ENCODE peak calls at places on chromosomes 12 and 14, in five cellular contexts. One of them, this sample, is unnamed.

GRCh38 chr12:12047682-12048081 is 23.1 kb upstream of the BCL2L14 start:
- DNase-seq in HL-60: no peak
- DNase-seq in transverse colon: no peak
- DNase-seq in K562: no peak
- DNase-seq in endothelial cell of umbilical vein: no peak
- DNase-seq in this sample: no peak

GRCh38 chr12:31865023-31865422 is 94.2 kb upstream of the RESF1 start:
- DNase-seq in HL-60: no peak
- DNase-seq in transverse colon: no peak
- DNase-seq in K562: no peak
- DNase-seq in endothelial cell of umbilical vein: no peak
- DNase-seq in this sample: no peak

GRCh38 chr12:10607885-10608458 is 5.4 kb downstream of the MAGOHB start:
- DNase-seq in HL-60: no peak
- DNase-seq in transverse colon: no peak
- DNase-seq in K562: peak
- DNase-seq in endothelial cell of umbilical vein: peak
- DNase-seq in this sample: no peak

GRCh38 chr12:79614730-79615129 is 76.0 kb downstream of the PAWR start:
- DNase-seq in HL-60: no peak
- DNase-seq in transverse colon: no peak
- DNase-seq in K562: no peak
- DNase-seq in endothelial cell of umbilical vein: no peak
- DNase-seq in this sample: no peak

GRCh38 chr12:75526655-75527511 is 15.5 kb upstream of the KRR1 start:
- DNase-seq in HL-60: no peak
- DNase-seq in transverse colon: no peak
- DNase-seq in K562: peak
- DNase-seq in endothelial cell of umbilical vein: peak
- DNase-seq in this sample: no peak

GRCh38 chr14:98226411-98226810 is 1045.6 kb downstream of the BCL11B start:
- DNase-seq in HL-60: no peak
- DNase-seq in transverse colon: no peak
- DNase-seq in K562: no peak
- DNase-seq in endothelial cell of umbilical vein: no peak
- DNase-seq in this sample: no peak

GRCh38 chr14:19878029-19878642 is 3.2 kb downstream of the OR4K2 start:
- DNase-seq in HL-60: no peak
- DNase-seq in transverse colon: no peak
- DNase-seq in K562: peak
- DNase-seq in endothelial cell of umbilical vein: no peak
- DNase-seq in this sample: no peak

GRCh38 chr14:103204852-103205540 is 81.7 kb downstream of the TNFAIP2 start:
- DNase-seq in HL-60: no peak
- DNase-seq in transverse colon: no peak
- DNase-seq in K562: peak
- DNase-seq in endothelial cell of umbilical vein: no peak
- DNase-seq in this sample: no peak

GRCh38 chr12:78271546-78271945 is 440.9 kb downstream of the NAV3 start:
- DNase-seq in HL-60: no peak
- DNase-seq in transverse colon: no peak
- DNase-seq in K562: no peak
- DNase-seq in endothelial cell of umbilical vein: no peak
- DNase-seq in this sample: no peak

GRCh38 chr14:42563313-42563712 is 956.6 kb downstream of the LRFN5 start:
- DNase-seq in HL-60: no peak
- DNase-seq in transverse colon: no peak
- DNase-seq in K562: no peak
- DNase-seq in endothelial cell of umbilical vein: no peak
- DNase-seq in this sample: no peak

GRCh38 chr12:106690569-106690968 is 83.9 kb upstream of the RIC8B start:
- DNase-seq in HL-60: no peak
- DNase-seq in transverse colon: no peak
- DNase-seq in K562: no peak
- DNase-seq in endothelial cell of umbilical vein: no peak
- DNase-seq in this sample: no peak

GRCh38 chr12:31876568-31877424 is 82.4 kb upstream of the RESF1 start:
- DNase-seq in HL-60: no peak
- DNase-seq in transverse colon: no peak
- DNase-seq in K562: no peak
- DNase-seq in endothelial cell of umbilical vein: no peak
- DNase-seq in this sample: no peak

GRCh38 chr12:98373982-98374381 is 141.4 kb upstream of the TMPO start:
- DNase-seq in HL-60: no peak
- DNase-seq in transverse colon: no peak
- DNase-seq in K562: no peak
- DNase-seq in endothelial cell of umbilical vein: no peak
- DNase-seq in this sample: no peak

GRCh38 chr12:30622509-30622908 is 73.2 kb downstream of the IPO8 start:
- DNase-seq in HL-60: no peak
- DNase-seq in transverse colon: no peak
- DNase-seq in K562: no peak
- DNase-seq in endothelial cell of umbilical vein: no peak
- DNase-seq in this sample: no peak

GRCh38 chr12:32662665-32663064 is 16.4 kb upstream of the DNM1L start:
- DNase-seq in HL-60: no peak
- DNase-seq in transverse colon: no peak
- DNase-seq in K562: no peak
- DNase-seq in endothelial cell of umbilical vein: no peak
- DNase-seq in this sample: no peak

GRCh38 chr12:130706311-130706710 is 9.8 kb downstream of the RIMBP2 start:
- DNase-seq in HL-60: no peak
- DNase-seq in transverse colon: no peak
- DNase-seq in K562: no peak
- DNase-seq in endothelial cell of umbilical vein: no peak
- DNase-seq in this sample: no peak

GRCh38 chr12:92408072-92408900 is 262.6 kb upstream of the BTG1 start:
- DNase-seq in HL-60: no peak
- DNase-seq in transverse colon: peak
- DNase-seq in K562: peak
- DNase-seq in endothelial cell of umbilical vein: peak
- DNase-seq in this sample: peak

GRCh38 chr14:99649219-99649618 is 4.3 kb downstream of the HHIPL1 start:
- DNase-seq in HL-60: no peak
- DNase-seq in transverse colon: no peak
- DNase-seq in K562: no peak
- DNase-seq in endothelial cell of umbilical vein: no peak
- DNase-seq in this sample: no peak

GRCh38 chr14:104149617-104150141 is 11.3 kb downstream of the KIF26A start:
- DNase-seq in HL-60: no peak
- DNase-seq in transverse colon: no peak
- DNase-seq in K562: no peak
- DNase-seq in endothelial cell of umbilical vein: peak
- DNase-seq in this sample: no peak

GRCh38 chr12:55682087-55682796 is 25.5 kb downstream of the ITGA7 start:
- DNase-seq in HL-60: no peak
- DNase-seq in transverse colon: no peak
- DNase-seq in K562: no peak
- DNase-seq in endothelial cell of umbilical vein: no peak
- DNase-seq in this sample: no peak

GRCh38 chr12:27285395-27285794 is 41.3 kb downstream of the STK38L start:
- DNase-seq in HL-60: no peak
- DNase-seq in transverse colon: no peak
- DNase-seq in K562: no peak
- DNase-seq in endothelial cell of umbilical vein: peak
- DNase-seq in this sample: no peak

GRCh38 chr14:105173901-105174894 is 5.6 kb upstream of the JAG2 start:
- DNase-seq in HL-60: no peak
- DNase-seq in transverse colon: peak
- DNase-seq in K562: no peak
- DNase-seq in endothelial cell of umbilical vein: peak
- DNase-seq in this sample: no peak

GRCh38 chr14:22882529-22883190 is 362 bp upstream of the REM2 start:
- DNase-seq in HL-60: no peak
- DNase-seq in transverse colon: peak
- DNase-seq in K562: peak
- DNase-seq in endothelial cell of umbilical vein: peak
- DNase-seq in this sample: peak

GRCh38 chr12:124471828-124472227 is 95.6 kb downstream of the NCOR2 start:
- DNase-seq in HL-60: no peak
- DNase-seq in transverse colon: no peak
- DNase-seq in K562: no peak
- DNase-seq in endothelial cell of umbilical vein: no peak
- DNase-seq in this sample: no peak

GRCh38 chr14:67440513-67440912 is 28.5 kb upstream of the PLEK2 start:
- DNase-seq in HL-60: no peak
- DNase-seq in transverse colon: peak
- DNase-seq in K562: no peak
- DNase-seq in endothelial cell of umbilical vein: no peak
- DNase-seq in this sample: peak

GRCh38 chr14:74908861-74909341 is 14.2 kb downstream of the RPS6KL1 start:
- DNase-seq in HL-60: no peak
- DNase-seq in transverse colon: no peak
- DNase-seq in K562: no peak
- DNase-seq in endothelial cell of umbilical vein: no peak
- DNase-seq in this sample: no peak

GRCh38 chr12:55068416-55069010 is 48.7 kb downstream of the NEUROD4 start:
- DNase-seq in HL-60: peak
- DNase-seq in transverse colon: no peak
- DNase-seq in K562: peak
- DNase-seq in endothelial cell of umbilical vein: peak
- DNase-seq in this sample: no peak

GRCh38 chr12:31890295-31891285 is 68.6 kb upstream of the RESF1 start:
- DNase-seq in HL-60: peak
- DNase-seq in transverse colon: no peak
- DNase-seq in K562: no peak
- DNase-seq in endothelial cell of umbilical vein: no peak
- DNase-seq in this sample: no peak

GRCh38 chr12:104426926-104427546 is 29.7 kb upstream of the CHST11 start:
- DNase-seq in HL-60: no peak
- DNase-seq in transverse colon: no peak
- DNase-seq in K562: no peak
- DNase-seq in endothelial cell of umbilical vein: no peak
- DNase-seq in this sample: no peak

GRCh38 chr12:46402861-46403731 is 30.5 kb upstream of the SLC38A2 start:
- DNase-seq in HL-60: no peak
- DNase-seq in transverse colon: no peak
- DNase-seq in K562: no peak
- DNase-seq in endothelial cell of umbilical vein: peak
- DNase-seq in this sample: no peak

GRCh38 chr12:80241576-80242273 is 142.4 kb downstream of the OTOGL start:
- DNase-seq in HL-60: no peak
- DNase-seq in transverse colon: no peak
- DNase-seq in K562: no peak
- DNase-seq in endothelial cell of umbilical vein: peak
- DNase-seq in this sample: no peak

GRCh38 chr14:76272774-76273173 is 103.2 kb upstream of the ESRRB start:
- DNase-seq in HL-60: no peak
- DNase-seq in transverse colon: no peak
- DNase-seq in K562: no peak
- DNase-seq in endothelial cell of umbilical vein: no peak
- DNase-seq in this sample: no peak
- TF ChIP-seq CTCF in HL-60: no peak
- TF ChIP-seq CTCF in transverse colon: no peak
- TF ChIP-seq CTCF in K562: no peak
- TF ChIP-seq CTCF in endothelial cell of umbilical vein: no peak
- TF ChIP-seq CTCF in this sample: no peak

DNA sequence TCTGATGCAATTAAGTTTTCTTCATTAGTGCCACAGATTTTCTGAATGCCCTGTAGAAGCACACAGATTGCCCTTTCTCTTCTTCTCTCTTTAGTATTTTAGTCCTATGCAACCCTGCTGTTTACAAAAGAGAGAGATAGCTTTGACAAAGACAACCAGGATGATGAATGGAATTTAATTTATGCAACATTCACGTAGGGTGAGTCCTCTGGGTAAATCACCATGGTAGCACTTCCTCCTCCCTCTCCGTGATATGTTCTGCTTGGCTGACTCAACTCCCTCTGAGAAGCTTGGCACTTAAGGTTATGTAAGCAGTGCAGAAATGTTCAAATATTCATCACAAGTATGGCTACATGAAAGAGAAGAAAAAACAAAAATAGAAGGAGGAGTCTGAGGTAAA is 400.9 kb upstream of the PDE3A start:
- DNase-seq in HL-60: peak
- DNase-seq in transverse colon: no peak
- DNase-seq in K562: no peak
- DNase-seq in endothelial cell of umbilical vein: peak
- DNase-seq in this sample: no peak
- TF ChIP-seq POLR2AphosphoS5 in HL-60: no peak
- TF ChIP-seq POLR2AphosphoS5 in transverse colon: no peak
- TF ChIP-seq POLR2AphosphoS5 in K562: no peak
- TF ChIP-seq POLR2AphosphoS5 in endothelial cell of umbilical vein: peak
- TF ChIP-seq POLR2AphosphoS5 in this sample: no peak

GRCh38 chr14:68789002-68789797 is 3.7 kb downstream of the ZFP36L1 start:
- DNase-seq in HL-60: peak
- DNase-seq in transverse colon: peak
- DNase-seq in K562: peak
- DNase-seq in endothelial cell of umbilical vein: peak
- DNase-seq in this sample: peak
- TF ChIP-seq CTCF in HL-60: peak
- TF ChIP-seq CTCF in transverse colon: peak
- TF ChIP-seq CTCF in K562: peak
- TF ChIP-seq CTCF in endothelial cell of umbilical vein: peak
- TF ChIP-seq CTCF in this sample: peak

GRCh38 chr12:53379389-53380103 is 430 bp upstream of the SP1 start:
- DNase-seq in HL-60: peak
- DNase-seq in transverse colon: peak
- DNase-seq in K562: peak
- DNase-seq in endothelial cell of umbilical vein: peak
- DNase-seq in this sample: peak
- TF ChIP-seq POLR2AphosphoS5 in HL-60: peak
- TF ChIP-seq POLR2AphosphoS5 in transverse colon: peak
- TF ChIP-seq POLR2AphosphoS5 in K562: peak
- TF ChIP-seq POLR2AphosphoS5 in endothelial cell of umbilical vein: peak
- TF ChIP-seq POLR2AphosphoS5 in this sample: peak

DNA sequence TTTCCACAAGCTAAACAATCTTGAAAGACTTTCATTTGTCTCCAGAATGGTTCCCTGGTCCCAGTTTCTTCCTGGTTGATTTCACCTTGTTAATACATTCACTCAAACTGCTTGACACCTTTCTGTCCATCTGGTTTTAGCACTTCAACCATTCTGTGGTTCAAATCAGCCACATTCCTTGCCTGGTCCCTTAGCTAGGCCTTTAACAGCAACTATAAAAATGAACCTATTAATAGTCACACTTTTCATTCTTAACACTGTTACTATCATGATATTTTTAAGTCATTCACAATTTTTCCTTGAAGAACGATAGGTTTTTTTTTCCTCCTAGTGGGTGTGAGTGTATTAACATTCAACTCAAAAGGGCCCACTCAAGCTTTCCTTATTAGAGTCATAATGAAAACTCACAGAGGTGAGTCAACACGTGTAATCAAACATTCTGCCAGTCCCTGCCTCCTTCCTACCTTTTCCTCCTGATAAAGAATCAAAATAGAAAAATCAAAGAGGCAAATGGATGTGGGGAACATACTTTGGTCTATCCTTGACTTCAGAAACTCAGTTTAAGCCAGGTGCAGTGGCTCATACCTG is 34.4 kb upstream of the CCNT1 start:
- DNase-seq in HL-60: no peak
- DNase-seq in transverse colon: no peak
- DNase-seq in K562: no peak
- DNase-seq in endothelial cell of umbilical vein: no peak
- DNase-seq in this sample: no peak
- TF ChIP-seq CTCF in HL-60: no peak
- TF ChIP-seq CTCF in transverse colon: no peak
- TF ChIP-seq CTCF in K562: no peak
- TF ChIP-seq CTCF in endothelial cell of umbilical vein: no peak
- TF ChIP-seq CTCF in this sample: no peak